ENCODE peak calls at places on chromosome 2, in four cellular contexts. One of them, this sample, is unnamed.

GRCh38 chr2:152089238-152089637 is 9.6 kb downstream of the CACNB4 start:
- DNase-seq in H1: no peak
- DNase-seq in HepG2: no peak
- DNase-seq in GM12878: no peak
- DNase-seq in this sample: no peak

GRCh38 chr2:43553341-43553855 is 42.4 kb downstream of the THADA start:
- DNase-seq in GM12878: no peak
- DNase-seq in HepG2: no peak
- DNase-seq in H1: no peak
- DNase-seq in this sample: no peak

GRCh38 chr2:64063454-64063853 is 44.2 kb upstream of the VPS54 start:
- DNase-seq in HepG2: no peak
- DNase-seq in H1: no peak
- DNase-seq in GM12878: no peak
- DNase-seq in this sample: no peak

GRCh38 chr2:204625135-204625534 is 79.9 kb downstream of the PARD3B start:
- DNase-seq in H1: no peak
- DNase-seq in HepG2: no peak
- DNase-seq in GM12878: no peak
- DNase-seq in this sample: no peak

GRCh38 chr2:84424152-84424551 is 34.9 kb downstream of the SUCLG1 start:
- DNase-seq in GM12878: no peak
- DNase-seq in HepG2: no peak
- DNase-seq in H1: no peak
- DNase-seq in this sample: no peak

GRCh38 chr2:207252979-207253640 is 87.4 kb upstream of the KLF7 start:
- DNase-seq in GM12878: no peak
- DNase-seq in HepG2: no peak
- DNase-seq in H1: no peak
- DNase-seq in this sample: no peak

GRCh38 chr2:136538489-136538888 is 226.9 kb upstream of the THSD7B start:
- DNase-seq in HepG2: no peak
- DNase-seq in H1: no peak
- DNase-seq in GM12878: no peak
- DNase-seq in this sample: no peak

GRCh38 chr2:64203131-64204005 is 59.1 kb upstream of the PELI1 start:
- DNase-seq in H1: no peak
- DNase-seq in GM12878: no peak
- DNase-seq in HepG2: no peak
- DNase-seq in this sample: no peak

GRCh38 chr2:237665713-237666143 is 38.3 kb downstream of the LRRFIP1 start:
- DNase-seq in GM12878: no peak
- DNase-seq in H1: no peak
- DNase-seq in HepG2: peak; percentile 33
- DNase-seq in this sample: peak; percentile 76

GRCh38 chr2:12705230-12705629 is 11.5 kb upstream of the TRIB2 start:
- DNase-seq in GM12878: no peak
- DNase-seq in H1: no peak
- DNase-seq in HepG2: no peak
- DNase-seq in this sample: no peak

GRCh38 chr2:31429759-31430438 is 15.4 kb upstream of the XDH start:
- DNase-seq in GM12878: no peak
- DNase-seq in H1: no peak
- DNase-seq in HepG2: no peak
- DNase-seq in this sample: no peak

GRCh38 chr2:84280873-84281272 is 178.2 kb downstream of the SUCLG1 start:
- DNase-seq in HepG2: no peak
- DNase-seq in H1: no peak
- DNase-seq in GM12878: no peak
- DNase-seq in this sample: no peak

GRCh38 chr2:140863713-140864112 is 1267.1 kb downstream of the LRP1B start:
- DNase-seq in GM12878: peak; percentile 13
- DNase-seq in H1: no peak
- DNase-seq in HepG2: peak; percentile 51
- DNase-seq in this sample: peak; percentile 38

GRCh38 chr2:128319773-128320608 is 1.3 kb upstream of the HS6ST1 start:
- DNase-seq in H1: no peak
- DNase-seq in GM12878: no peak
- DNase-seq in HepG2: no peak
- DNase-seq in this sample: no peak

GRCh38 chr2:144259332-144259731 is 260.6 kb downstream of the ZEB2 start:
- DNase-seq in H1: no peak
- DNase-seq in GM12878: no peak
- DNase-seq in HepG2: no peak
- DNase-seq in this sample: no peak

GRCh38 chr2:16023663-16024360 is 83.5 kb downstream of the MYCN start:
- DNase-seq in H1: no peak
- DNase-seq in HepG2: no peak
- DNase-seq in GM12878: no peak
- DNase-seq in this sample: no peak

GRCh38 chr2:241443486-241444223 is 64.7 kb downstream of the STK25 start:
- DNase-seq in H1: no peak
- DNase-seq in GM12878: peak; percentile 83
- DNase-seq in HepG2: no peak
- DNase-seq in this sample: no peak

GRCh38 chr2:120442541-120442922 is 96.6 kb downstream of the INHBB start:
- DNase-seq in GM12878: no peak
- DNase-seq in H1: no peak
- DNase-seq in HepG2: no peak
- DNase-seq in this sample: no peak

GRCh38 chr2:218860950-218861381 is 1.4 kb downstream of the WNT6 start:
- DNase-seq in H1: peak; percentile 82
- DNase-seq in HepG2: peak; percentile 78
- DNase-seq in GM12878: no peak
- DNase-seq in this sample: peak; percentile 85

GRCh38 chr2:10951558-10952414 is 40.1 kb downstream of the KCNF1 start:
- DNase-seq in GM12878: no peak
- DNase-seq in H1: no peak
- DNase-seq in HepG2: no peak
- DNase-seq in this sample: no peak

GRCh38 chr2:118865106-118865505 is 17.7 kb upstream of the EN1 start:
- DNase-seq in H1: no peak
- DNase-seq in GM12878: peak; percentile 19
- DNase-seq in HepG2: peak; percentile 56
- DNase-seq in this sample: no peak

GRCh38 chr2:27086722-27087446 is at the start of gene KHK:
- DNase-seq in H1: no peak
- DNase-seq in GM12878: no peak
- DNase-seq in HepG2: peak; percentile 58
- DNase-seq in this sample: no peak

GRCh38 chr2:43486604-43487003 is 109.2 kb downstream of the THADA start:
- DNase-seq in HepG2: no peak
- DNase-seq in H1: no peak
- DNase-seq in GM12878: no peak
- DNase-seq in this sample: no peak

GRCh38 chr2:81481242-81481993 is 1176.9 kb upstream of the LRRTM1 start:
- DNase-seq in HepG2: no peak
- DNase-seq in H1: no peak
- DNase-seq in GM12878: no peak
- DNase-seq in this sample: no peak

GRCh38 chr2:74530239-74531161 is 767 bp downstream of the HTRA2 start:
- DNase-seq in HepG2: no peak
- DNase-seq in GM12878: peak; percentile 74
- DNase-seq in H1: no peak
- DNase-seq in this sample: no peak

GRCh38 chr2:119157850-119158511 is 570 bp downstream of the C1QL2 start:
- DNase-seq in GM12878: no peak
- DNase-seq in HepG2: no peak
- DNase-seq in H1: no peak
- DNase-seq in this sample: no peak

GRCh38 chr2:85248741-85249524 is 78.9 kb downstream of the TGOLN2 start:
- DNase-seq in GM12878: no peak
- DNase-seq in H1: no peak
- DNase-seq in HepG2: no peak
- DNase-seq in this sample: no peak

GRCh38 chr2:43158259-43158880 is 68.0 kb downstream of the ZFP36L2 start:
- DNase-seq in H1: no peak
- DNase-seq in HepG2: peak; percentile 74
- DNase-seq in GM12878: no peak
- DNase-seq in this sample: no peak

GRCh38 chr2:200209030-200209429 is 97.5 kb upstream of the SPATS2L start:
- DNase-seq in GM12878: no peak
- DNase-seq in H1: no peak
- DNase-seq in HepG2: no peak
- DNase-seq in this sample: no peak

GRCh38 chr2:121502781-121503180 is 27.9 kb upstream of the RNU4ATAC start:
- DNase-seq in HepG2: no peak
- DNase-seq in H1: no peak
- DNase-seq in GM12878: no peak
- DNase-seq in this sample: no peak

GRCh38 chr2:22485456-22485855 is 899.5 kb upstream of the KLHL29 start:
- DNase-seq in HepG2: no peak
- DNase-seq in H1: no peak
- DNase-seq in GM12878: no peak
- DNase-seq in this sample: no peak

DNA sequence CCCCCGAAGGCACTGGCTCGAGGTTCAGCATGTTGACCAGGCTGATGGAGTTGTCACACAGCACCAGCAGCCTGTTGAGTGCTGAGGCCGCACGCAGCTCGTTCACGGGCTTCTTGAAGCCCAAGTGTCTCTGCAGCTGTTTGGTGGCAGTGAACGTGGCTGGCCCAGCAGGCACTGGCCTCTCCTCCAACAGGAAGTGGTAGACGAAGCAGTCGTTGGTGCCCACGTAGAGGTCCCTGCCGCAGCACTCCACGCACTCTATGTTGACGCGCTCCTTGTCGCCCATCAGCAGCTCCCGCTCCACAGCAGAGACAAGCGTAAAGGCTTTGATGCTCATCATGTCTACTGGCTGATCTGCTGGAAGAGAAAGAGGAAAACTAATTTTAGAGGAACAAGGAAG is 21.6 kb downstream of the TGFBRAP1 start:
- DNase-seq in GM12878: no peak
- DNase-seq in H1: no peak
- DNase-seq in HepG2: no peak
- DNase-seq in this sample: no peak
- TF ChIP-seq SUZ12 in GM12878: no peak
- TF ChIP-seq SUZ12 in H1: no peak
- TF ChIP-seq SUZ12 in HepG2: no peak
- TF ChIP-seq SUZ12 in this sample: no peak

GRCh38 chr2:8535821-8536685 is 145.8 kb upstream of the ID2 start:
- DNase-seq in GM12878: no peak
- DNase-seq in HepG2: no peak
- DNase-seq in H1: no peak
- DNase-seq in this sample: no peak
- H3K4me1 ChIP-seq in GM12878: peaks cover 26% of the 10 kb centered on the region
- H3K4me1 ChIP-seq in HepG2: peaks cover 42% of the 10 kb centered on the region
- H3K4me1 ChIP-seq in H1: no peaks in the 10 kb centered on the region
- H3K4me1 ChIP-seq in this sample: peaks cover 13% of the 10 kb centered on the region

GRCh38 chr2:18950598-18950933 is 361.2 kb upstream of the NT5C1B start:
- DNase-seq in HepG2: no peak
- DNase-seq in GM12878: no peak
- DNase-seq in H1: no peak
- DNase-seq in this sample: no peak

DNA sequence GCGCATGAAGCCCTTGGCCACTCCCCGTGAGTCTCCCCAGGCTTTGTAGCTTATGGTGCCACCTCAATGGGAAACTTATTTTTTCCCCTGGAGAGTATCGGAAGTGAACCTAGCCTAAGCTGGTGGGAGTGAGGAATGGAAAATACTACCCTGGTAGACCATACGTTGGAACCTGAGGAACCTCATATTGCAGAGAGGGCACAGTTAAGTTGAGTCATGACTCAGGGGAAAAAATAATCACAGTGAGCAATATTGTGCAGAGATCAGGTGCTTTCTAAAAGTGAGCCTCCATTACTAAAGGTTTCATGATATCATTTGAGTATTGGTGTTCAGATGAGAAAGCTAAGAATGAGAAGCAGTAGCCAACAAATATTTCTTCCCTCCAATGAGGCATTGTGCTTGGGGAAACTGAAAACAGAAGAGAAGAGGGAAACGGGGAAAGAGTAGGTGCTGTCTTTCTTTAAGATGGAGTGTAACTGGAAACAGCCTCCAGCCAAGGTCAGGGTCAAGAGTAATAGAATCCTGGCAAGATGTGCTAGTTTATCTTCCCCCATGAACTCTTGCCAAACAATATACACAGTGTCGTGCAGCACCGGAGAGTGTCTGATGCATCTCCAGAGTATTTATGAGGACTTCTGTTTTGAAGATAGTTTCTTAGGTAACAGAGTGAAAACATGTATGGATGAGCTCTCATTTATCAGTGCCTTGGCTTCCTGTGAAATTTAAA is 360.7 kb upstream of the NT5C1B start:
- DNase-seq in HepG2: no peak
- DNase-seq in H1: no peak
- DNase-seq in GM12878: no peak
- DNase-seq in this sample: no peak
- TF ChIP-seq SUZ12 in HepG2: no peak
- TF ChIP-seq SUZ12 in H1: no peak
- TF ChIP-seq SUZ12 in GM12878: no peak
- TF ChIP-seq SUZ12 in this sample: no peak

GRCh38 chr2:208371634-208371935 is 35.0 kb upstream of the PTH2R start:
- DNase-seq in HepG2: no peak
- DNase-seq in GM12878: no peak
- DNase-seq in H1: no peak
- DNase-seq in this sample: no peak

GRCh38 chr2:208370881-208371633 is 35.5 kb upstream of the PTH2R start:
- DNase-seq in HepG2: no peak
- DNase-seq in GM12878: no peak
- DNase-seq in H1: no peak
- DNase-seq in this sample: no peak

GRCh38 chr2:208369091-208369490 is 37.5 kb upstream of the PTH2R start:
- DNase-seq in GM12878: no peak
- DNase-seq in HepG2: peak; percentile 83
- DNase-seq in H1: no peak
- DNase-seq in this sample: no peak

GRCh38 chr2:208363485-208363884 is 43.1 kb upstream of the PTH2R start:
- DNase-seq in GM12878: peak; percentile 23
- DNase-seq in HepG2: no peak
- DNase-seq in H1: no peak
- DNase-seq in this sample: no peak

DNA sequence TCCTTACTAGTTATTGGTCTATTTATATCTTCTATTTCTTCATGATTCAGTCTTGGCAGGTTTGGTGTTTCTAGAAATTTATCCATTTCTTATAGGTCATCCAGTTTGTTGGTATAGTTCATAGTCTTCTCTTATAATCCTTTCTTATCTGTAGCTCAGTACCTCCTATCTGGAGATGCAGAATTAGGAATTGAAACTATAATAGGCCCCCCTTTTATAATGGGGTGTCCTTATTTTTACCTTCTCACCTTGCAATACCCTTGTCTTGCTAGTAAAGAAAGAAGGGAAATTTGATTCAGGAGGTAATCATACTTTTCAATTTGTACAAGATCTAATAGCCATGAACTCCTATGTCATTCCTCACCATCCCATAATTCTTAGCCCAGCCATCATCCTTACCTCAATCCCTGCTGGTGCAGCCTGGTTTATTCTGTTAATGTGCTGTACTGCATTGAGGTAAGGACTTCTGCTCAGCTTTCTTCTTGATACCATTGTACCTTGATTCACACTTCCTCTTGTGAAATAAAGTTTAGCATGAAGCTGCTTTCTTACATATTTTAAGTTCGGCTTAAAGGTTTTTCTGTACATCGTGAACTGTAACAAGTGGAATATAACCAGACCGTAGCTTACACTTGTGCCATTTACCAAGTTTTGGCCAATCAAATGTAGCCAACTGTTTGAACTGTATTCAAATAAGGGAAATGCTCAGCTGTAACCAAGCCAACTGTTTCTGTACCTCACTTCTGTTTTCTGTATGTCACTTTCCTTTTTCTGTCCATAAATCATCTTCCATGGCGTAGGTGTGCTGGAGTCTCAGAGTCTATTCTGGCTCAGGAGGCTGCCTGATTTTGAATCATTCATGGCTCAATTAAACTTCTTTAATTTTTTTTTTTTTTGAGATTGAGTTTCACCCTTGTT is 40.1 kb upstream of the PTH2R start:
- DNase-seq in GM12878: peak; percentile 11
- DNase-seq in HepG2: no peak
- DNase-seq in H1: no peak
- DNase-seq in this sample: no peak
- H3K4me1 ChIP-seq in GM12878: no peaks in the 10 kb centered on the region
- H3K4me1 ChIP-seq in HepG2: peaks cover 27% of the 10 kb centered on the region
- H3K4me1 ChIP-seq in H1: no peaks in the 10 kb centered on the region
- H3K4me1 ChIP-seq in this sample: no peaks in the 10 kb centered on the region

This sample was measured in NT2/D1.